ENCODE peak calls at places on chromosomes 2 and 18, in nine cellular contexts. C is NCI-H460; F is body of pancreas; M is CD8-positive, alpha-beta T cell; U is fibroblast of mammary gland; I is activated CD8-positive, alpha-beta memory T cell treated with anti-CD3 and anti-CD28 coated beads, Interleukin-2, amount 50 U/mL, for 48 hours; O is bronchial epithelial cell; J is Peyer's patch; D is stimulated activated effector memory CD8-positive, alpha-beta T cell treated with anti-CD3 and anti-CD28 coated beads, Interleukin-12 subunit alpha, Interleukin-12 subunit beta, amount 100 ng/mL, for 72 hours. A is an unnamed sample.

GRCh38 chr2:129984426-129984825 is 5.0 kb downstream of the RAB6C start:
- DNase-seq in C (no peak), F (no peak), M (no peak), U (no peak), I (no peak), O (no peak), J (no peak), D (no peak), A (no peak)

GRCh38 chr2:46315103-46315890 is 18.1 kb downstream of the EPAS1 start:
- DNase-seq in C (peak; percentile 90), F (peak; percentile 99), M (no peak), U (peak; percentile 98), I (no peak), O (peak; percentile 96), J (peak; percentile 95), D (no peak), A (peak; percentile 95)

GRCh38 chr18:11850821-11851155 is 425 bp upstream of the CHMP1B start:
- DNase-seq in C (no peak), F (no peak), M (no peak), U (peak; percentile 88), I (no peak), O (peak; percentile 47), J (no peak), D (no peak), A (no peak)

GRCh38 chr2:118492335-118492734 is 355.1 kb downstream of the EN1 start:
- DNase-seq in C (no peak), F (no peak), M (no peak), U (peak; percentile 71), I (no peak), O (peak; percentile 29), J (no peak), D (no peak), A (peak; percentile 37)

GRCh38 chr2:181985632-181986205 is at the start of gene PPP1R1C:
- DNase-seq in C (no peak), F (no peak), M (no peak), U (no peak), I (no peak), O (no peak), J (no peak), D (no peak), A (no peak)

GRCh38 chr2:213188971-213189899 is 37.8 kb upstream of the IKZF2 start:
- DNase-seq in C (no peak), F (no peak), M (no peak), U (peak; percentile 7), I (no peak), O (no peak), J (no peak), D (no peak), A (peak; percentile 52)

GRCh38 chr2:6103949-6104348 is 411.8 kb downstream of the SOX11 start:
- DNase-seq in C (no peak), F (peak; percentile 22), M (no peak), U (no peak), I (no peak), O (no peak), J (peak; percentile 52), D (no peak), A (no peak)

GRCh38 chr2:236047886-236048540 is 120.2 kb downstream of the GBX2 start:
- DNase-seq in C (no peak), F (peak; percentile 37), M (no peak), U (no peak), I (no peak), O (peak; percentile 98), J (no peak), D (no peak), A (no peak)

GRCh38 chr2:20682166-20682565 is 15.2 kb downstream of the GDF7 start:
- DNase-seq in C (no peak), F (no peak), M (no peak), U (no peak), I (no peak), O (no peak), J (no peak), D (no peak), A (peak; percentile 23)

GRCh38 chr18:75135158-75135725 is 73.7 kb downstream of the PTGR3 start:
- DNase-seq in C (no peak), F (no peak), M (no peak), U (no peak), I (peak; percentile 40), O (no peak), J (peak; percentile 17), D (no peak), A (no peak)

GRCh38 chr2:191217580-191217979 is 27.6 kb upstream of the MYO1B start:
- DNase-seq in C (peak; percentile 81), F (no peak), M (no peak), U (peak; percentile 73), I (no peak), O (peak; percentile 88), J (no peak), D (no peak), A (peak; percentile 76)

GRCh38 chr18:31586616-31587015 is 5.1 kb upstream of the TTR start:
- DNase-seq in C (no peak), F (no peak), M (no peak), U (no peak), I (no peak), O (no peak), J (no peak), D (no peak), A (no peak)

GRCh38 chr2:27185331-27186026 is 26.4 kb upstream of the ATRAID start:
- DNase-seq in C (no peak), F (peak; percentile 36), M (no peak), U (peak; percentile 80), I (no peak), O (no peak), J (peak; percentile 68), D (no peak), A (peak; percentile 80)

GRCh38 chr2:130390460-130391057 is 34.7 kb downstream of the PTPN18 start:
- DNase-seq in C (no peak), F (peak; percentile 88), M (no peak), U (no peak), I (no peak), O (no peak), J (peak; percentile 74), D (no peak), A (no peak)

GRCh38 chr18:364221-364620 is 96.4 kb upstream of the THOC1 start:
- DNase-seq in C (no peak), F (no peak), M (no peak), U (peak; percentile 32), I (no peak), O (no peak), J (no peak), D (no peak), A (no peak)

GRCh38 chr2:128180031-128180430 is 89.0 kb downstream of the UGGT1 start:
- DNase-seq in C (no peak), F (no peak), M (no peak), U (no peak), I (no peak), O (no peak), J (no peak), D (no peak), A (peak; percentile 69)

GRCh38 chr18:78792736-78793135 is 186.9 kb upstream of the SALL3 start:
- DNase-seq in C (no peak), F (no peak), M (no peak), U (no peak), I (no peak), O (no peak), J (no peak), D (no peak), A (no peak)

GRCh38 chr2:134446431-134447091 is 192.7 kb downstream of the MGAT5 start:
- DNase-seq in C (no peak), F (no peak), M (no peak), U (peak; percentile 45), I (no peak), O (peak; percentile 46), J (no peak), D (no peak), A (peak; percentile 47)

GRCh38 chr2:136402281-136402680 is 284.3 kb upstream of the CXCR4 start:
- DNase-seq in C (no peak), F (no peak), M (no peak), U (no peak), I (peak; percentile 10), O (no peak), J (no peak), D (no peak), A (no peak)

GRCh38 chr2:3097804-3098203 is 279.8 kb downstream of the EIPR1 start:
- DNase-seq in C (no peak), F (no peak), M (no peak), U (no peak), I (peak; percentile 36), O (no peak), J (no peak), D (no peak), A (no peak)

A was measured in IMR-90.